ENCODE peak calls at places on chromosomes 4 and X, in eight cellular contexts. S, B, A, N, D, E, Q and J are unnamed samples.

GRCh38 chrX:134625315-134625718 is 33.0 kb downstream of the PLAC1 start:
- DNase-seq in S (peak), B (peak), A (no peak), N (no peak), D (no peak), E (no peak), Q (no peak), J (no peak)

GRCh38 chrX:130887392-130887791 is 15.6 kb downstream of the ENOX2 start:
- DNase-seq in S (no peak), B (no peak), A (no peak), N (no peak), D (no peak), E (no peak), Q (no peak), J (no peak)

GRCh38 chr4:23324291-23324690 is 565.6 kb downstream of the PPARGC1A start:
- DNase-seq in S (no peak), B (peak), A (no peak), N (no peak), D (no peak), E (no peak), Q (no peak), J (no peak)

GRCh38 chr4:165723051-165723805 is 149.8 kb upstream of the TLL1 start:
- DNase-seq in S (no peak), B (no peak), A (no peak), N (no peak), D (no peak), E (no peak), Q (no peak), J (no peak)

GRCh38 chr4:70196855-70197254 is 1.3 kb downstream of the ODAM start:
- DNase-seq in S (no peak), B (no peak), A (no peak), N (no peak), D (no peak), E (no peak), Q (no peak), J (no peak)

GRCh38 chr4:7766661-7767345 is 172.9 kb downstream of the AFAP1 start:
- DNase-seq in S (no peak), B (peak), A (no peak), N (no peak), D (no peak), E (no peak), Q (no peak), J (no peak)

GRCh38 chrX:135416546-135416945 is 5.2 kb upstream of the SMIM10L2A start:
- DNase-seq in S (no peak), B (no peak), A (no peak), N (no peak), D (no peak), E (no peak), Q (no peak), J (no peak)

GRCh38 chrX:68918202-68918601 is 89.4 kb downstream of the EFNB1 start:
- DNase-seq in S (no peak), B (no peak), A (no peak), N (no peak), D (no peak), E (no peak), Q (no peak), J (no peak)

GRCh38 chrX:113726009-113726408 is 857.9 kb upstream of the HTR2C start:
- DNase-seq in S (no peak), B (no peak), A (no peak), N (no peak), D (no peak), E (no peak), Q (no peak), J (no peak)

GRCh38 chrX:8870411-8870810 is 69.2 kb upstream of the FAM9A start:
- DNase-seq in S (no peak), B (no peak), A (no peak), N (no peak), D (no peak), E (no peak), Q (peak), J (no peak)

GRCh38 chr4:127799711-127800110 is 17.6 kb downstream of the HSPA4L start:
- DNase-seq in S (no peak), B (no peak), A (no peak), N (no peak), D (no peak), E (no peak), Q (no peak), J (no peak)

GRCh38 chrX:110044531-110045249 is 41.8 kb downstream of the TMEM164 start:
- DNase-seq in S (no peak), B (peak), A (no peak), N (no peak), D (no peak), E (no peak), Q (no peak), J (no peak)

GRCh38 chr4:168367065-168367464 is 48.5 kb upstream of the DDX60 start:
- DNase-seq in S (no peak), B (no peak), A (no peak), N (no peak), D (no peak), E (no peak), Q (no peak), J (no peak)

GRCh38 chr4:2247128-2248043 is 5.5 kb upstream of the HAUS3 start:
- DNase-seq in S (peak), B (no peak), A (no peak), N (peak), D (no peak), E (no peak), Q (no peak), J (peak)

GRCh38 chr4:158826057-158826456 is 57.2 kb downstream of the FNIP2 start:
- DNase-seq in S (no peak), B (no peak), A (no peak), N (no peak), D (no peak), E (no peak), Q (no peak), J (no peak)

GRCh38 chr4:73434311-73434710 is 1.7 kb upstream of the AFP start:
- DNase-seq in S (no peak), B (peak), A (no peak), N (no peak), D (no peak), E (no peak), Q (peak), J (no peak)

GRCh38 chr4:37441231-37442061 is 196.9 kb downstream of the NWD2 start:
- DNase-seq in S (no peak), B (no peak), A (no peak), N (no peak), D (no peak), E (no peak), Q (peak), J (no peak)

GRCh38 chr4:150268444-150268843 is 190.2 kb downstream of the DCLK2 start:
- DNase-seq in S (no peak), B (peak), A (no peak), N (no peak), D (no peak), E (no peak), Q (peak), J (no peak)

GRCh38 chr4:176579233-176579632 is 213.5 kb downstream of the VEGFC start:
- DNase-seq in S (no peak), B (no peak), A (no peak), N (no peak), D (no peak), E (no peak), Q (peak), J (no peak)

GRCh38 chrX:68794486-68794885 is 34.3 kb upstream of the EFNB1 start:
- DNase-seq in S (no peak), B (no peak), A (no peak), N (no peak), D (no peak), E (no peak), Q (no peak), J (no peak)

GRCh38 chr4:186700746-186701145 is 22.9 kb downstream of the FAT1 start:
- DNase-seq in S (no peak), B (peak), A (no peak), N (no peak), D (no peak), E (no peak), Q (peak), J (no peak)

GRCh38 chr4:1010522-1011021 is 854 bp upstream of the FGFRL1 start:
- DNase-seq in S (peak), B (peak), A (peak), N (peak), D (peak), E (no peak), Q (peak), J (peak)

GRCh38 chr4:124633285-124633941 is 79.1 kb downstream of the ANKRD50 start:
- DNase-seq in S (no peak), B (peak), A (no peak), N (no peak), D (no peak), E (no peak), Q (no peak), J (no peak)

GRCh38 chrX:96410927-96411326 is 273.7 kb upstream of the DIAPH2 start:
- DNase-seq in S (no peak), B (no peak), A (no peak), N (no peak), D (no peak), E (no peak), Q (no peak), J (no peak)

GRCh38 chr4:75287738-75288517 is 226.3 kb downstream of the RCHY1 start:
- DNase-seq in S (no peak), B (no peak), A (no peak), N (no peak), D (no peak), E (no peak), Q (no peak), J (no peak)

GRCh38 chrX:28966335-28966734 is 379.1 kb downstream of the IL1RAPL1 start:
- DNase-seq in S (no peak), B (no peak), A (no peak), N (no peak), D (no peak), E (no peak), Q (no peak), J (no peak)

GRCh38 chrX:140040397-140040796 is 75.1 kb upstream of the CXorf66 start:
- DNase-seq in S (no peak), B (no peak), A (no peak), N (no peak), D (no peak), E (no peak), Q (no peak), J (peak)

GRCh38 chr4:153152453-153153338 is 51.5 kb upstream of the TRIM2 start:
- DNase-seq in S (no peak), B (peak), A (peak), N (peak), D (peak), E (peak), Q (peak), J (no peak)

GRCh38 chr4:7630559-7631287 is 196.0 kb upstream of the PSAPL1 start:
- DNase-seq in S (peak), B (peak), A (no peak), N (no peak), D (no peak), E (no peak), Q (peak), J (peak)

GRCh38 chrX:40205471-40205870 is 107.7 kb upstream of the BCOR start:
- DNase-seq in S (no peak), B (peak), A (no peak), N (no peak), D (no peak), E (no peak), Q (no peak), J (no peak)
- H3K4me3 ChIP-seq in S (no peak), B (no peak), A (no peak), N (no peak), D (no peak), E (no peak), Q (no peak), J (no peak)

GRCh38 chr4:25031077-25031606 is 396 bp upstream of the LGI2 start:
- DNase-seq in S (peak), B (peak), A (no peak), N (no peak), D (no peak), E (peak), Q (peak), J (no peak)

GRCh38 chr4:25032126-25032525 is 1.4 kb upstream of the LGI2 start:
- DNase-seq in S (no peak), B (peak), A (no peak), N (no peak), D (no peak), E (no peak), Q (no peak), J (no peak)

GRCh38 chr4:25030283-25031076 is at the start of gene LGI2:
- DNase-seq in S (peak), B (peak), A (no peak), N (peak), D (no peak), E (peak), Q (no peak), J (peak)

DNA sequence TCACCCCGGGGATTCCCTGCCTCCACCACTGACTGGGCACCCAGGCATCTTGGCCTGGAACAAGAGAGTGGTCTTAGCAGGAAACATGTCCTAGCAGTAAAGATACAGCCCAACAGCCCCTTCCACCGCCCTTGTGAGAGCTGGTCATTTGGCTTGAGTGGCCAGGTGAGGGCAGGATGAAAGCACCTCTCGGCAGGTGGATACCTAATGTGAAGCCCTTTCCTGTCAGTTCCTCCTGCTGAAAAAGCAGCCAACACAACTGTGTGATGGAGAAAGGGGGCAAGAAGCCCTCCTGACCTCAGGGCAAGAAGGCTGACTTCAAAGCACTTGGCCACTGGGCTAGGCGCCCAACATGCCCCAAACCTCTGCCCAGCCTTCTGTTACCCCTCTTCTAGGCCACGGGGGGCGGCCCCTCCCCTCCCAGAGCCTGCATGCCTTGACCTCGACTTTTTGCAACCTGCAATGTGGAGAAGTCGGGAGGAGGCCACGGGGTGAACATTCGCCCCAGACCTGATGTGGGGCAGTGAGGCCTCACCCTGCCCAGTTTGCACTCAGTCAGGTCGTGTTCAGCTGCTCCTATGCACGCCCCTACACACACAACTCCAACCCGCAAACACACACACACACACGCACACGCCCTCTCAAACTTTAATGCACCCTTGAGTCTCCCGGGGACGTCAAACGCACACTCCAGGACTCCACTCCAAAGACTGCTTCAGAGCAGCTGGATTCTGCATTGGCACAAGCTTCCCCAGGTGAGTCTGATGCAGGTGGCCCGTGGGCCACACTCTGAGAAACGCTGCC is 1.1 kb downstream of the LGI2 start:
- DNase-seq in S (no peak), B (no peak), A (no peak), N (no peak), D (no peak), E (no peak), Q (no peak), J (no peak)
- H3K4me3 ChIP-seq in S (peak), B (no peak), A (no peak), N (peak), D (no peak), E (peak), Q (no peak), J (no peak)

DNA sequence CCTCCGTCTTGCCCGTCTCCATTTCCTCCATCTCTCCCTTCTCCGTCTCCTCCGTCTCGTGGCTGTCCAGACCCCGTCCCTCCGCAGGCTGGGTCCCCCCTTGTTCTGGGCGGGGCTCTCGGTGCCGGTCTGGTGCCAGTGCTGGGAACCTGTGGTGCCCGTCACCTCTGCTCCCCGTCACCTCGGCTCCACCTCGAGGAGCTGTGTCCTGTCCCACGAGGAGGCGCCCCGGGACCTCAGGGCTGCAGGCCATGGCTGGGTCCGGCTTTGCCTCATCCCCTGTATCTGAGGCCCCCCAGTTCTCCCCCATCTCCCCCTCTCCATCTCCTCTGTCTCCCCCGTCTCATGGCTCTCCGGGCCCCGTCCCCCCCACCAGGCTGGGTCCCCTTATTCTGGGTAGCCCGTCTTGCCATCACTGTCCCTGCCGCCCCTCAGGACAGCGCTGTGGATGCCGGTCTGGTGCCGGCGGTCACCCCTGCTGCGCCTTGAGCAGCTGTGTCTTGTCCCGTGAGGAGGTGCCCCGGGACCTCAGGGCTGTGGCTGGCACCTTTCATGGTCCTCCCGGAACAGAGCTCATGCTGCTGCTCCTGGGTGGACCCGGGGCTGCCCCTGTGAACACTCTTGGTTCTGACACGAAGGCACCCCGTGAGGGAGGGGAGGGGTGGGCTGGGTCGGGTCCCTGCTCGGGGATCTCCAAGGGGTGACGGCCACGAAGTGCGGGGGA is 13.3 kb upstream of the GTPBP6 start:
- DNase-seq in S (no peak), B (no peak), A (no peak), N (no peak), D (no peak), E (no peak), Q (no peak), J (no peak)
- H3K4me3 ChIP-seq in S (no peak), B (no peak), A (no peak), N (no peak), D (peak), E (no peak), Q (no peak), J (no peak)

DNA sequence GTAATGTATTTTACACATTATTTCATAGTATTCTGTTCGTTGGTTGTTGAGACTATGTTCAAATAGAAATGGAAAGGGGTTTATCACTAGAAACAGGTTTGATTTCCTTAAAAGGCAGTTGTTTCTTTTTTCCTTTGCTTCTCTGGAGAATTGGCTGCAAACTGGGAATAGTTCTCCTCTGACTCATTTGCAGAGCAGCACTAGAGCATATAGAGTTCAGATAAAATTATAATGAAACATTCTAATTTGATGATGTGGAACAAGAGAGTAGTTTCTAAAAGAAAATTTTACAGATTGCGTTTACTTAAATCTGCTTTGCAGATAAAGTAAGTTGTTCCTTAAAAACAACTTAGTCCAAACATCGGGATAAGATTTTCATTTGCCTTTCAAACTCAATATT is 29.7 kb downstream of the SYNPO2 start:
- DNase-seq in S (no peak), B (peak), A (no peak), N (no peak), D (no peak), E (no peak), Q (peak), J (no peak)
- H3K4me3 ChIP-seq in S (no peak), B (no peak), A (no peak), N (no peak), D (no peak), E (no peak), Q (no peak), J (no peak)